ENCODE peak calls at places on chromosome 21, in five cellular contexts. One of them, this sample, is unnamed.

GRCh38 chr21:42468511-42469131 is 27.4 kb downstream of the RSPH1 start:
- DNase-seq in PC-3: peak
- DNase-seq in H7: no peak
- DNase-seq in endodermal cell: peak
- DNase-seq in sigmoid colon: no peak
- DNase-seq in this sample: no peak

GRCh38 chr21:15003463-15004135 is 61.2 kb downstream of the NRIP1 start:
- DNase-seq in endodermal cell: peak
- DNase-seq in PC-3: no peak
- DNase-seq in sigmoid colon: no peak
- DNase-seq in H7: peak
- DNase-seq in this sample: no peak

GRCh38 chr21:43304206-43304605 is 122.7 kb downstream of the SIK1 start:
- DNase-seq in sigmoid colon: peak
- DNase-seq in PC-3: no peak
- DNase-seq in endodermal cell: no peak
- DNase-seq in H7: no peak
- DNase-seq in this sample: no peak

GRCh38 chr21:42161957-42162681 is 56.8 kb upstream of the ABCG1 start:
- DNase-seq in PC-3: peak
- DNase-seq in H7: peak
- DNase-seq in endodermal cell: peak
- DNase-seq in sigmoid colon: no peak
- DNase-seq in this sample: no peak

GRCh38 chr21:26962516-26963305 is 4.2 kb downstream of the ADAMTS5 start:
- DNase-seq in sigmoid colon: no peak
- DNase-seq in endodermal cell: no peak
- DNase-seq in H7: no peak
- DNase-seq in PC-3: no peak
- DNase-seq in this sample: no peak

GRCh38 chr21:27261676-27262075 is 294.8 kb upstream of the ADAMTS5 start:
- DNase-seq in PC-3: no peak
- DNase-seq in H7: no peak
- DNase-seq in endodermal cell: no peak
- DNase-seq in sigmoid colon: no peak
- DNase-seq in this sample: no peak

GRCh38 chr21:28636988-28637691 is 355.5 kb downstream of the LTN1 start:
- DNase-seq in sigmoid colon: no peak
- DNase-seq in PC-3: peak
- DNase-seq in endodermal cell: no peak
- DNase-seq in H7: no peak
- DNase-seq in this sample: no peak

GRCh38 chr21:16454371-16454770 is 724.6 kb downstream of the USP25 start:
- DNase-seq in PC-3: no peak
- DNase-seq in sigmoid colon: no peak
- DNase-seq in H7: no peak
- DNase-seq in endodermal cell: no peak
- DNase-seq in this sample: no peak

GRCh38 chr21:45993210-45994085 is 11.9 kb downstream of the COL6A1 start:
- DNase-seq in sigmoid colon: peak
- DNase-seq in H7: no peak
- DNase-seq in PC-3: no peak
- DNase-seq in endodermal cell: peak
- DNase-seq in this sample: no peak

GRCh38 chr21:30710499-30710898 is 8.1 kb downstream of the KRTAP21-3 start:
- DNase-seq in H7: no peak
- DNase-seq in sigmoid colon: no peak
- DNase-seq in endodermal cell: no peak
- DNase-seq in PC-3: no peak
- DNase-seq in this sample: no peak

GRCh38 chr21:46117586-46118304 is 19.8 kb downstream of the COL6A2 start:
- DNase-seq in endodermal cell: peak
- DNase-seq in PC-3: no peak
- DNase-seq in sigmoid colon: peak
- DNase-seq in H7: no peak
- DNase-seq in this sample: no peak

GRCh38 chr21:29829514-29830255 is 110.1 kb downstream of the GRIK1 start:
- DNase-seq in H7: no peak
- DNase-seq in PC-3: no peak
- DNase-seq in sigmoid colon: no peak
- DNase-seq in endodermal cell: no peak
- DNase-seq in this sample: no peak

GRCh38 chr21:37658994-37659458 is 257.2 kb downstream of the KCNJ6 start:
- DNase-seq in PC-3: peak
- DNase-seq in endodermal cell: no peak
- DNase-seq in sigmoid colon: peak
- DNase-seq in H7: no peak
- DNase-seq in this sample: no peak

GRCh38 chr21:32645261-32646182 is 33.3 kb upstream of the CFAP298 start:
- DNase-seq in H7: peak
- DNase-seq in sigmoid colon: no peak
- DNase-seq in endodermal cell: peak
- DNase-seq in PC-3: no peak
- DNase-seq in this sample: no peak

GRCh38 chr21:29477941-29478340 is 179.2 kb downstream of the BACH1 start:
- DNase-seq in H7: no peak
- DNase-seq in PC-3: peak
- DNase-seq in endodermal cell: no peak
- DNase-seq in sigmoid colon: no peak
- DNase-seq in this sample: no peak

GRCh38 chr21:36966066-36966845 is at the start of gene HLCS:
- DNase-seq in H7: peak
- DNase-seq in PC-3: peak
- DNase-seq in sigmoid colon: peak
- DNase-seq in endodermal cell: peak
- DNase-seq in this sample: peak

GRCh38 chr21:34933609-34934345 is 115.3 kb downstream of the RUNX1 start:
- DNase-seq in endodermal cell: no peak
- DNase-seq in PC-3: no peak
- DNase-seq in H7: no peak
- DNase-seq in sigmoid colon: no peak
- DNase-seq in this sample: no peak

GRCh38 chr21:46097826-46098286 is at the start of gene COL6A2:
- DNase-seq in H7: peak
- DNase-seq in sigmoid colon: peak
- DNase-seq in PC-3: peak
- DNase-seq in endodermal cell: peak
- DNase-seq in this sample: peak

GRCh38 chr21:26909972-26910371 is 56.9 kb downstream of the ADAMTS5 start:
- DNase-seq in PC-3: peak
- DNase-seq in sigmoid colon: no peak
- DNase-seq in H7: peak
- DNase-seq in endodermal cell: peak
- DNase-seq in this sample: peak

GRCh38 chr21:36910581-36911307 is 55.7 kb downstream of the HLCS start:
- DNase-seq in endodermal cell: no peak
- DNase-seq in H7: no peak
- DNase-seq in sigmoid colon: no peak
- DNase-seq in PC-3: peak
- DNase-seq in this sample: no peak

GRCh38 chr21:15301014-15301413 is 236.2 kb upstream of the NRIP1 start:
- DNase-seq in sigmoid colon: no peak
- DNase-seq in H7: no peak
- DNase-seq in PC-3: no peak
- DNase-seq in endodermal cell: no peak
- DNase-seq in this sample: no peak

GRCh38 chr21:36400719-36401118 is 15.5 kb downstream of the CHAF1B start:
- DNase-seq in H7: no peak
- DNase-seq in PC-3: no peak
- DNase-seq in endodermal cell: peak
- DNase-seq in sigmoid colon: peak
- DNase-seq in this sample: no peak

GRCh38 chr21:17931080-17931479 is 111.9 kb upstream of the C21orf91 start:
- DNase-seq in sigmoid colon: no peak
- DNase-seq in endodermal cell: peak
- DNase-seq in H7: peak
- DNase-seq in PC-3: peak
- DNase-seq in this sample: peak

GRCh38 chr21:46181953-46182547 is 2.2 kb downstream of the SPATC1L start:
- DNase-seq in H7: no peak
- DNase-seq in endodermal cell: peak
- DNase-seq in PC-3: no peak
- DNase-seq in sigmoid colon: peak
- DNase-seq in this sample: no peak

GRCh38 chr21:30337644-30338170 is at the start of gene KRTAP27-1:
- DNase-seq in endodermal cell: no peak
- DNase-seq in PC-3: peak
- DNase-seq in sigmoid colon: no peak
- DNase-seq in H7: no peak
- DNase-seq in this sample: no peak

GRCh38 chr21:45695086-45695485 is 51.6 kb downstream of the PCBP3 start:
- DNase-seq in H7: peak
- DNase-seq in endodermal cell: peak
- DNase-seq in sigmoid colon: no peak
- DNase-seq in PC-3: no peak
- DNase-seq in this sample: peak

GRCh38 chr21:35940074-35940927 is 120.0 kb downstream of the SETD4 start:
- DNase-seq in endodermal cell: peak
- DNase-seq in PC-3: peak
- DNase-seq in sigmoid colon: peak
- DNase-seq in H7: peak
- DNase-seq in this sample: peak

GRCh38 chr21:46329796-46330195 is 5.8 kb downstream of the PCNT start:
- DNase-seq in PC-3: no peak
- DNase-seq in endodermal cell: no peak
- DNase-seq in H7: no peak
- DNase-seq in sigmoid colon: no peak
- DNase-seq in this sample: no peak

GRCh38 chr21:42234464-42235241 is 15.7 kb downstream of the ABCG1 start:
- DNase-seq in sigmoid colon: peak
- DNase-seq in PC-3: peak
- DNase-seq in endodermal cell: peak
- DNase-seq in H7: peak
- DNase-seq in this sample: peak

GRCh38 chr21:42248783-42249597 is 30.1 kb downstream of the ABCG1 start:
- DNase-seq in PC-3: no peak
- DNase-seq in sigmoid colon: no peak
- DNase-seq in endodermal cell: no peak
- DNase-seq in H7: no peak
- DNase-seq in this sample: no peak

GRCh38 chr21:25806053-25806452 is 71.3 kb downstream of the GABPA start:
- DNase-seq in endodermal cell: no peak
- DNase-seq in H7: no peak
- DNase-seq in PC-3: peak
- DNase-seq in sigmoid colon: no peak
- DNase-seq in this sample: no peak

DNA sequence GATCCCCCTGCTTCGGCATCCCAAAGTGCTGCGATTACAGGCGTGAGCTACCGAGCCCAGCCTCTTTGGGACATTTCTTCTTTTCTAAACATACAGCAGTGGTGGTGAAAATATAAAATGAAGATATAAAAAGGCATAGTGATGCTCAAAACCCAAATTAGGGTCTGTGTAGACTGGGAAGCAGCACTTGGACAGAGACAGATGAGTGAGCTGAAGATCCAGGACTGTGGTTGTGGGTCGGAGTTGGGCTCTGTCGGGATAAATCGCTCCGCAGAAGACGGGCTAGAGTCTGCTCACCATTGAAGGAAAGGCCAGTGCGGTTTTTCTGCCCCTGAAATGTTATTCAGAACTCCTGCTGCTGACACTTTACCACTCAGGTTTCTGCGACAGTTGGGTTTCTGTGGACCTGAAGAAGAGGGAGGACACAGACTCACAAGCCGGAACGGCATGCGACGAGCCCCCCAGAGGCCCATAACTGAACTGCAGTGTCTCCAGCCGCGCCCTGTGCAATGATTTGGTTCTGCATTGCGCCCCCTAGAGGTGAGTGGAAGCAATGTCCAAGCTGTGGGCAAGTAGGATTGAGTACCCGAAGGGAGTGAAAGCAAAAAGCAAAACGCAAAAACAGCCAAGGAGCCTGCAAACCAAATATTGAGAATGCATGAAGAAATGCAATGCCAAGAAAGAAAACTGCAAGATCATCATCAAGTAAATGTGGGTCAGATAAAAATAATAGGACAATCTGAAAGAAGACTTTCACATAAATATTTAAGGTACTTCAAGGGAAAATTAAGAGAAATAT is 66.6 kb downstream of the GABPA start:
- DNase-seq in sigmoid colon: peak
- DNase-seq in endodermal cell: peak
- DNase-seq in PC-3: peak
- DNase-seq in H7: peak
- DNase-seq in this sample: peak
- H3K4me3 ChIP-seq in sigmoid colon: no peak
- H3K4me3 ChIP-seq in endodermal cell: no peak
- H3K4me3 ChIP-seq in PC-3: peak
- H3K4me3 ChIP-seq in H7: peak
- H3K4me3 ChIP-seq in this sample: no peak

GRCh38 chr21:40842197-40842552 is 4.8 kb downstream of the DSCAM start:
- DNase-seq in H7: no peak
- DNase-seq in sigmoid colon: no peak
- DNase-seq in endodermal cell: no peak
- DNase-seq in PC-3: no peak
- DNase-seq in this sample: no peak
- H3K4me3 ChIP-seq in H7: no peak
- H3K4me3 ChIP-seq in sigmoid colon: no peak
- H3K4me3 ChIP-seq in endodermal cell: peak
- H3K4me3 ChIP-seq in PC-3: no peak
- H3K4me3 ChIP-seq in this sample: peak

DNA sequence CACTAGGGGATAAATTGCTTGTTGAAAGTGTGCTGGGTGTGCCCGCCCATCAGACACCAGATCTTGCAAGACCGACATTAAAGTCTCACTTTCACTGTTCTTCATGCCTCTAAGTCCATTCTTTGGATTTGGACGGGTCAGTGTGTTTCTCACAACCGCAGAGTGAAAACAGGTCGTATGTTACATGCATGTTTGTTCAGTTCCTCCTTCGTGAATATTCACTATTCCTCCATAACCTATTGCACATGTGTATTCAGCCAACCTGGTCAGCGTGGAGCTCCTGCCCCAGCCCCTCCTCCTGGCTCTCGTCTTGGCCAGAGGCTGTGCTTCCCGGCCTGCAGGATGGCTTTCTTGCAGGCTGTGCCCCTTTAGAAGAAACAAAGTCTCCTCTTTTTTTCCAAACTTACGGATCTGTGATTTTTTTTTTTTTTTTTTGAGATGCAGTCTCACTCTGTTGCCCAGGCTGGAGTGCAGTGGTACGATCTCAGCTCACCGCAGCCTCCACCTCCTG is 2.2 kb upstream of the KRTAP10-6 start:
- DNase-seq in PC-3: no peak
- DNase-seq in H7: no peak
- DNase-seq in endodermal cell: no peak
- DNase-seq in sigmoid colon: no peak
- DNase-seq in this sample: no peak
- H3K4me3 ChIP-seq in PC-3: no peak
- H3K4me3 ChIP-seq in H7: no peak
- H3K4me3 ChIP-seq in endodermal cell: no peak
- H3K4me3 ChIP-seq in sigmoid colon: no peak
- H3K4me3 ChIP-seq in this sample: no peak

DNA sequence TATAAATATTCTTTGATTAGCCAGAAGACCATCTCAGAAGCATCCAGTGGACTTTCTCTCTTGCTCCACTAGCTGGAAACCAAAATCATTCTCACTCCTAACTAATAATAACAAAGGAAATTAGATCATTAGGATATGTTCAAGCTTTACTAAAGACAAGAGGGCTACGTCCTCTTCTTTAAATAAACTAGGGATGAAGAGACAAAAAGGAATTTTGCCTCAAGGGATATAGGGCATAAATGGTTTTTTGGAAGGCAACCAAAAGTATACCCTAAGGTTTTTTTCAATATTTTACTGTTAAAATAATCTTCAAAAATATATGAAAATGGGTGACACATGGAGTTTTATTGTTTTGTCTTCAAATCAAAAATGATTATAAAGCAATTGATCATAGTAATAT is 745.8 kb downstream of the MRPL39 start:
- DNase-seq in PC-3: peak
- DNase-seq in sigmoid colon: no peak
- DNase-seq in endodermal cell: no peak
- DNase-seq in H7: no peak
- DNase-seq in this sample: no peak
- H3K4me3 ChIP-seq in PC-3: no peak
- H3K4me3 ChIP-seq in sigmoid colon: no peak
- H3K4me3 ChIP-seq in endodermal cell: no peak
- H3K4me3 ChIP-seq in H7: no peak
- H3K4me3 ChIP-seq in this sample: no peak

This sample was measured in NT2/D1.